ENCODE peak calls at places on chromosome 2, in five cellular contexts. P is germinal center; S is activated CD8-positive, alpha-beta memory T cell treated with anti-CD3 and anti-CD28 coated beads for 24 hours; J is neural crest cell; Z is activated T-helper 2 cell treated with anti-CD3 and anti-CD28 coated beads, Interferon-gamma antibody, Interleukin-2, Interleukin-4, amounts not matched to agents 10 μg/mL and 5 μg/mL and 100 μg/mL, durations not matched to agents 14 hours and 24 hours and 36 hours. B is an unnamed sample.

GRCh38 chr2:97792416-97792815 is 79.0 kb downstream of the ZAP70 start:
- DNase-seq in P (no peak), S (no peak), J (no peak), Z (no peak), B (no peak)

GRCh38 chr2:56540467-56540866 is 356.7 kb downstream of the CCDC85A start:
- DNase-seq in P (no peak), S (no peak), J (no peak), Z (no peak), B (no peak)

GRCh38 chr2:118300807-118301206 is 212.5 kb downstream of the INSIG2 start:
- DNase-seq in P (no peak), S (no peak), J (no peak), Z (no peak), B (no peak)

GRCh38 chr2:64987001-64987962 is 1.9 kb upstream of the SLC1A4 start:
- DNase-seq in P (peak), S (no peak), J (no peak), Z (no peak), B (peak)

GRCh38 chr2:46841621-46842020 is 74.0 kb downstream of the MCFD2 start:
- DNase-seq in P (no peak), S (no peak), J (no peak), Z (no peak), B (no peak)

GRCh38 chr2:219626540-219626939 is 890 bp upstream of the SLC4A3 start:
- DNase-seq in P (no peak), S (no peak), J (no peak), Z (no peak), B (no peak)

GRCh38 chr2:223896751-223897320 is 48.3 kb downstream of the WDFY1 start:
- DNase-seq in P (peak), S (no peak), J (no peak), Z (no peak), B (peak)

GRCh38 chr2:195902857-195903256 is 165.8 kb downstream of the DNAH7 start:
- DNase-seq in P (no peak), S (no peak), J (no peak), Z (no peak), B (no peak)

GRCh38 chr2:95122197-95122551 is 566 bp upstream of the MRPS5 start:
- DNase-seq in P (peak), S (no peak), J (no peak), Z (no peak), B (no peak)

GRCh38 chr2:3343012-3343411 is 34.6 kb downstream of the EIPR1 start:
- DNase-seq in P (no peak), S (no peak), J (no peak), Z (no peak), B (no peak)

GRCh38 chr2:11746807-11747459 is 501 bp downstream of the LPIN1 start:
- DNase-seq in P (no peak), S (peak), J (no peak), Z (no peak), B (peak)

GRCh38 chr2:150859162-150859561 is 371.7 kb upstream of the RND3 start:
- DNase-seq in P (no peak), S (no peak), J (no peak), Z (no peak), B (no peak)

GRCh38 chr2:108446703-108447102 is 2.3 kb upstream of the GCC2 start:
- DNase-seq in P (no peak), S (no peak), J (no peak), Z (no peak), B (no peak)

GRCh38 chr2:58106896-58107295 is 60.3 kb downstream of the VRK2 start:
- DNase-seq in P (no peak), S (no peak), J (no peak), Z (no peak), B (no peak)

GRCh38 chr2:50433635-50434034 is 598.3 kb downstream of the NRXN1 start:
- DNase-seq in P (no peak), S (no peak), J (no peak), Z (no peak), B (no peak)

GRCh38 chr2:187497858-187498463 is 49.9 kb upstream of the CALCRL start:
- DNase-seq in P (no peak), S (no peak), J (no peak), Z (no peak), B (peak)

GRCh38 chr2:167943877-167944276 is 303.5 kb downstream of the STK39 start:
- DNase-seq in P (no peak), S (no peak), J (no peak), Z (no peak), B (peak)

GRCh38 chr2:146997945-146998344 is 846.9 kb upstream of the ACVR2A start:
- DNase-seq in P (no peak), S (no peak), J (no peak), Z (no peak), B (no peak)

GRCh38 chr2:100427627-100428258 is 10.3 kb upstream of the CHST10 start:
- DNase-seq in P (peak), S (peak), J (peak), Z (peak), B (peak)

GRCh38 chr2:222142027-222142426 is 156.8 kb downstream of the PAX3 start:
- DNase-seq in P (no peak), S (no peak), J (no peak), Z (no peak), B (peak)